ENCODE peak calls at places on chromosomes 2 and 18, in six cellular contexts. I, N, V, M, Q and O are unnamed samples.

GRCh38 chr2:37871453-37872191 is 53.5 kb upstream of the RMDN2 start:
- DNase-seq in Q (no peak), I (no peak), N (no peak), M (no peak), V (peak), O (peak)

GRCh38 chr2:192828175-192828574 is 633.4 kb upstream of the TMEFF2 start:
- DNase-seq in N (no peak), I (no peak), V (no peak), Q (no peak), M (no peak), O (no peak)

GRCh38 chr18:64287926-64288325 is 139.0 kb upstream of the LINC00305 start:
- DNase-seq in Q (no peak), V (no peak), I (no peak), N (no peak), M (no peak), O (no peak)

GRCh38 chr18:66640431-66640830 is 36.5 kb upstream of the CDH19 start:
- DNase-seq in N (peak), V (no peak), I (peak), Q (no peak), M (no peak), O (no peak)

GRCh38 chr2:6914829-6915228 is 2.4 kb upstream of the RNF144A start:
- DNase-seq in N (no peak), I (no peak), V (peak), Q (no peak), M (no peak), O (peak)

GRCh38 chr2:1976112-1976511 is 231.8 kb upstream of the PXDN start:
- DNase-seq in Q (no peak), N (no peak), V (no peak), I (no peak), M (no peak), O (no peak)

GRCh38 chr2:160367887-160368286 is 125.7 kb downstream of the RBMS1 start:
- DNase-seq in Q (no peak), N (no peak), M (no peak), I (no peak), V (peak), O (peak)

GRCh38 chr2:10834300-10834699 is 21.7 kb upstream of the PDIA6 start:
- DNase-seq in Q (peak), V (no peak), M (no peak), N (peak), I (no peak), O (peak)

GRCh38 chr2:111122631-111123421 is 2.1 kb downstream of the BCL2L11 start:
- DNase-seq in M (peak), I (peak), V (peak), Q (peak), N (peak), O (peak)

GRCh38 chr2:52532956-52533355 is 1234.6 kb upstream of the CHAC2 start:
- DNase-seq in V (no peak), N (no peak), Q (no peak), I (no peak), M (no peak), O (no peak)

GRCh38 chr2:127649100-127649611 is 3.2 kb downstream of the GPR17 start:
- DNase-seq in V (no peak), Q (no peak), N (peak), M (no peak), I (peak), O (no peak)

GRCh38 chr2:3641181-3641580 is 16.8 kb upstream of the ALLC start:
- DNase-seq in I (no peak), M (peak), N (no peak), Q (no peak), V (no peak), O (no peak)

GRCh38 chr2:174326880-174327558 is 7.7 kb upstream of the SP9 start:
- DNase-seq in N (no peak), M (no peak), I (no peak), V (no peak), Q (peak), O (no peak)

GRCh38 chr2:156653670-156654069 is 217.5 kb downstream of the GPD2 start:
- DNase-seq in M (no peak), I (no peak), Q (no peak), V (no peak), N (no peak), O (no peak)

GRCh38 chr2:134132487-134132857 is 121.4 kb upstream of the MGAT5 start:
- DNase-seq in N (no peak), I (no peak), Q (no peak), V (no peak), M (no peak), O (no peak)

GRCh38 chr2:144332356-144333143 is 187.4 kb downstream of the ZEB2 start:
- DNase-seq in I (peak), M (peak), Q (peak), N (peak), V (peak), O (peak)

GRCh38 chr2:144516981-144517824 is 2.7 kb downstream of the ZEB2 start:
- DNase-seq in Q (peak), M (peak), N (peak), I (peak), V (peak), O (peak)

GRCh38 chr2:230654057-230654456 is 58.6 kb upstream of the CAB39 start:
- DNase-seq in N (no peak), V (no peak), I (no peak), Q (no peak), M (no peak), O (no peak)

GRCh38 chr2:136116813-136117390 is 1.0 kb downstream of the CXCR4 start:
- DNase-seq in M (peak), I (peak), V (no peak), Q (peak), N (peak), O (no peak)

GRCh38 chr18:74652392-74652988 is 54.8 kb downstream of the ZNF407 start:
- DNase-seq in V (peak), Q (peak), N (no peak), I (no peak), M (no peak), O (peak)

GRCh38 chr2:71535526-71535925 is 82.2 kb downstream of the DYSF start:
- DNase-seq in I (no peak), Q (no peak), V (no peak), N (no peak), M (no peak), O (no peak)

GRCh38 chr2:134425723-134426496 is 172.0 kb downstream of the MGAT5 start:
- DNase-seq in Q (no peak), V (no peak), I (no peak), M (no peak), N (no peak), O (peak)

GRCh38 chr2:33766175-33766574 is 167.1 kb upstream of the FAM98A start:
- DNase-seq in I (no peak), N (no peak), M (no peak), Q (no peak), V (no peak), O (no peak)

GRCh38 chr2:8418721-8419120 is 263.1 kb upstream of the ID2 start:
- DNase-seq in Q (no peak), N (no peak), I (no peak), V (peak), M (no peak), O (no peak)

GRCh38 chr2:175414872-175415487 is 233.5 kb upstream of the ATP5MC3 start:
- DNase-seq in M (peak), I (peak), V (peak), Q (peak), N (peak), O (peak)

GRCh38 chr2:69097148-69097610 is 84.2 kb downstream of the ANTXR1 start:
- DNase-seq in Q (no peak), V (no peak), I (no peak), M (no peak), N (no peak), O (peak)

GRCh38 chr18:48408727-48409590 is at the start of gene ZBTB7C:
- DNase-seq in V (peak), Q (peak), N (peak), I (peak), M (no peak), O (peak)

GRCh38 chr2:25955036-25955435 is 27.3 kb downstream of the KIF3C start:
- DNase-seq in V (peak), M (no peak), I (no peak), N (no peak), Q (no peak), O (peak)

GRCh38 chr2:20650880-20651730 is at the start of gene HS1BP3:
- DNase-seq in V (peak), N (peak), M (peak), Q (peak), I (peak), O (peak)

GRCh38 chr18:30358545-30358944 is 684.0 kb downstream of the DSC3 start:
- DNase-seq in M (no peak), N (no peak), I (no peak), V (peak), Q (no peak), O (no peak)

GRCh38 chr2:96880891-96881273 is 11.0 kb upstream of the SEMA4C start:
- DNase-seq in N (no peak), V (no peak), Q (no peak), M (no peak), I (no peak), O (no peak)

GRCh38 chr2:108927936-108928659 is 60.9 kb downstream of the EDAR start:
- DNase-seq in M (peak), I (no peak), Q (peak), N (no peak), V (peak), O (peak)